ENCODE peak calls at places on chromosomes 7 and 10, in seven cellular contexts. One of them, this sample, is unnamed.
A peak's percentile ranks its signal among the peaks of the same experiment; 100 is the strongest.

GRCh38 chr7:128427289-128427891 is 17.6 kb upstream of the IMPDH1 start:
- DNase-seq in stomach: peak; percentile 46
- DNase-seq in SK-N-SH: peak; percentile 65
- DNase-seq in left lung: no peak
- DNase-seq in choroid plexus epithelial cell: peak; percentile 77
- DNase-seq in RWPE2: no peak
- DNase-seq in stimulated activated CD4-positive, alpha-beta T cell treated with anti-CD3 and anti-CD28 coated beads, Interleukin-2, amount 100 ng/mL, for 24 hours: no peak
- DNase-seq in this sample: no peak

GRCh38 chr10:72049969-72050781 is 38.2 kb downstream of the SPOCK2 start:
- DNase-seq in stomach: no peak
- DNase-seq in SK-N-SH: no peak
- DNase-seq in left lung: no peak
- DNase-seq in choroid plexus epithelial cell: peak; percentile 54
- DNase-seq in RWPE2: no peak
- DNase-seq in stimulated activated CD4-positive, alpha-beta T cell treated with anti-CD3 and anti-CD28 coated beads, Interleukin-2, amount 100 ng/mL, for 24 hours: no peak
- DNase-seq in this sample: no peak

GRCh38 chr10:26215923-26216576 is 524 bp upstream of the GAD2 start:
- DNase-seq in stomach: no peak
- DNase-seq in SK-N-SH: peak; percentile 50
- DNase-seq in left lung: no peak
- DNase-seq in choroid plexus epithelial cell: no peak
- DNase-seq in RWPE2: no peak
- DNase-seq in stimulated activated CD4-positive, alpha-beta T cell treated with anti-CD3 and anti-CD28 coated beads, Interleukin-2, amount 100 ng/mL, for 24 hours: peak; percentile 26
- DNase-seq in this sample: no peak

GRCh38 chr10:30736685-30737232 is 107.2 kb upstream of the LYZL2 start:
- DNase-seq in stomach: peak; percentile 32
- DNase-seq in SK-N-SH: no peak
- DNase-seq in left lung: peak; percentile 43
- DNase-seq in choroid plexus epithelial cell: peak; percentile 100
- DNase-seq in RWPE2: no peak
- DNase-seq in stimulated activated CD4-positive, alpha-beta T cell treated with anti-CD3 and anti-CD28 coated beads, Interleukin-2, amount 100 ng/mL, for 24 hours: no peak
- DNase-seq in this sample: no peak

GRCh38 chr7:19899517-19899916 is 126.1 kb upstream of the TMEM196 start:
- DNase-seq in stomach: no peak
- DNase-seq in SK-N-SH: no peak
- DNase-seq in left lung: no peak
- DNase-seq in choroid plexus epithelial cell: peak; percentile 30
- DNase-seq in RWPE2: no peak
- DNase-seq in stimulated activated CD4-positive, alpha-beta T cell treated with anti-CD3 and anti-CD28 coated beads, Interleukin-2, amount 100 ng/mL, for 24 hours: no peak
- DNase-seq in this sample: no peak

GRCh38 chr7:41938371-41938770 is 235.5 kb upstream of the INHBA start:
- DNase-seq in stomach: no peak
- DNase-seq in SK-N-SH: no peak
- DNase-seq in left lung: no peak
- DNase-seq in choroid plexus epithelial cell: no peak
- DNase-seq in RWPE2: no peak
- DNase-seq in stimulated activated CD4-positive, alpha-beta T cell treated with anti-CD3 and anti-CD28 coated beads, Interleukin-2, amount 100 ng/mL, for 24 hours: no peak
- DNase-seq in this sample: no peak

GRCh38 chr10:34156781-34157425 is 658.2 kb downstream of the PARD3 start:
- DNase-seq in stomach: no peak
- DNase-seq in SK-N-SH: no peak
- DNase-seq in left lung: no peak
- DNase-seq in choroid plexus epithelial cell: peak; percentile 73
- DNase-seq in RWPE2: no peak
- DNase-seq in stimulated activated CD4-positive, alpha-beta T cell treated with anti-CD3 and anti-CD28 coated beads, Interleukin-2, amount 100 ng/mL, for 24 hours: no peak
- DNase-seq in this sample: no peak

GRCh38 chr10:27742926-27743735 is 2.5 kb downstream of the MKX start:
- DNase-seq in stomach: peak; percentile 34
- DNase-seq in SK-N-SH: peak; percentile 28
- DNase-seq in left lung: peak; percentile 37
- DNase-seq in choroid plexus epithelial cell: no peak
- DNase-seq in RWPE2: peak; percentile 56
- DNase-seq in stimulated activated CD4-positive, alpha-beta T cell treated with anti-CD3 and anti-CD28 coated beads, Interleukin-2, amount 100 ng/mL, for 24 hours: peak; percentile 38
- DNase-seq in this sample: peak; percentile 72

GRCh38 chr7:90595341-90595800 is 750 bp upstream of the CDK14 start:
- DNase-seq in stomach: no peak
- DNase-seq in SK-N-SH: no peak
- DNase-seq in left lung: no peak
- DNase-seq in choroid plexus epithelial cell: peak; percentile 32
- DNase-seq in RWPE2: no peak
- DNase-seq in stimulated activated CD4-positive, alpha-beta T cell treated with anti-CD3 and anti-CD28 coated beads, Interleukin-2, amount 100 ng/mL, for 24 hours: no peak
- DNase-seq in this sample: no peak

GRCh38 chr7:120973849-120974248 is 14.7 kb upstream of the CPED1 start:
- DNase-seq in stomach: no peak
- DNase-seq in SK-N-SH: no peak
- DNase-seq in left lung: no peak
- DNase-seq in choroid plexus epithelial cell: peak; percentile 39
- DNase-seq in RWPE2: no peak
- DNase-seq in stimulated activated CD4-positive, alpha-beta T cell treated with anti-CD3 and anti-CD28 coated beads, Interleukin-2, amount 100 ng/mL, for 24 hours: no peak
- DNase-seq in this sample: no peak

GRCh38 chr10:5576154-5576748 is 51.5 kb downstream of the CALML3 start:
- DNase-seq in stomach: no peak
- DNase-seq in SK-N-SH: no peak
- DNase-seq in left lung: no peak
- DNase-seq in choroid plexus epithelial cell: no peak
- DNase-seq in RWPE2: no peak
- DNase-seq in stimulated activated CD4-positive, alpha-beta T cell treated with anti-CD3 and anti-CD28 coated beads, Interleukin-2, amount 100 ng/mL, for 24 hours: no peak
- DNase-seq in this sample: no peak

GRCh38 chr7:105006367-105007139 is 7.5 kb upstream of the KMT2E start:
- DNase-seq in stomach: peak; percentile 61
- DNase-seq in SK-N-SH: no peak
- DNase-seq in left lung: no peak
- DNase-seq in choroid plexus epithelial cell: no peak
- DNase-seq in RWPE2: no peak
- DNase-seq in stimulated activated CD4-positive, alpha-beta T cell treated with anti-CD3 and anti-CD28 coated beads, Interleukin-2, amount 100 ng/mL, for 24 hours: no peak
- DNase-seq in this sample: no peak

GRCh38 chr7:50641442-50642405 is 76.5 kb upstream of the DDC start:
- DNase-seq in stomach: no peak
- DNase-seq in SK-N-SH: no peak
- DNase-seq in left lung: no peak
- DNase-seq in choroid plexus epithelial cell: no peak
- DNase-seq in RWPE2: no peak
- DNase-seq in stimulated activated CD4-positive, alpha-beta T cell treated with anti-CD3 and anti-CD28 coated beads, Interleukin-2, amount 100 ng/mL, for 24 hours: peak; percentile 6
- DNase-seq in this sample: peak; percentile 67

GRCh38 chr7:84085147-84085546 is 109.4 kb downstream of the SEMA3A start:
- DNase-seq in stomach: no peak
- DNase-seq in SK-N-SH: no peak
- DNase-seq in left lung: no peak
- DNase-seq in choroid plexus epithelial cell: peak; percentile 64
- DNase-seq in RWPE2: no peak
- DNase-seq in stimulated activated CD4-positive, alpha-beta T cell treated with anti-CD3 and anti-CD28 coated beads, Interleukin-2, amount 100 ng/mL, for 24 hours: no peak
- DNase-seq in this sample: no peak

GRCh38 chr10:8052344-8052969 is 2.0 kb upstream of the GATA3 start:
- DNase-seq in stomach: no peak
- DNase-seq in SK-N-SH: no peak
- DNase-seq in left lung: no peak
- DNase-seq in choroid plexus epithelial cell: no peak
- DNase-seq in RWPE2: no peak
- DNase-seq in stimulated activated CD4-positive, alpha-beta T cell treated with anti-CD3 and anti-CD28 coated beads, Interleukin-2, amount 100 ng/mL, for 24 hours: no peak
- DNase-seq in this sample: no peak

GRCh38 chr10:35274511-35275060 is 61.7 kb upstream of the CCNY start:
- DNase-seq in stomach: no peak
- DNase-seq in SK-N-SH: no peak
- DNase-seq in left lung: no peak
- DNase-seq in choroid plexus epithelial cell: no peak
- DNase-seq in RWPE2: no peak
- DNase-seq in stimulated activated CD4-positive, alpha-beta T cell treated with anti-CD3 and anti-CD28 coated beads, Interleukin-2, amount 100 ng/mL, for 24 hours: no peak
- DNase-seq in this sample: no peak

GRCh38 chr7:144842377-144842851 is 6.6 kb upstream of the TPK1 start:
- DNase-seq in stomach: peak; percentile 72
- DNase-seq in SK-N-SH: no peak
- DNase-seq in left lung: peak; percentile 66
- DNase-seq in choroid plexus epithelial cell: peak; percentile 78
- DNase-seq in RWPE2: no peak
- DNase-seq in stimulated activated CD4-positive, alpha-beta T cell treated with anti-CD3 and anti-CD28 coated beads, Interleukin-2, amount 100 ng/mL, for 24 hours: no peak
- DNase-seq in this sample: peak; percentile 67

GRCh38 chr7:87220734-87221215 is 1.2 kb upstream of the TMEM243 start:
- DNase-seq in stomach: no peak
- DNase-seq in SK-N-SH: peak; percentile 42
- DNase-seq in left lung: no peak
- DNase-seq in choroid plexus epithelial cell: peak; percentile 23
- DNase-seq in RWPE2: no peak
- DNase-seq in stimulated activated CD4-positive, alpha-beta T cell treated with anti-CD3 and anti-CD28 coated beads, Interleukin-2, amount 100 ng/mL, for 24 hours: no peak
- DNase-seq in this sample: no peak